ENCODE peak calls at places on chromosomes 6 and 20, in eight cellular contexts. P is fibroblast of lung; E is B cell; C is epithelial cell of esophagus; B is lung microvascular endothelial cell; K is effector CD4-positive, alpha-beta T cell; Q is choroid plexus epithelial cell; S is stimulated activated CD4-positive, alpha-beta T cell treated with anti-CD3 and anti-CD28 coated beads, TNF-alpha, amount 100 ng/mL, for 4 hours. F is an unnamed sample.

GRCh38 chr20:16475225-16475624 is 98.0 kb downstream of the KIF16B start:
- DNase-seq in P (peak), E (no peak), C (no peak), B (no peak), K (no peak), Q (peak), S (no peak), F (no peak)

GRCh38 chr20:3275966-3276365 is 37.0 kb upstream of the SLC4A11 start:
- DNase-seq in P (no peak), E (no peak), C (no peak), B (no peak), K (no peak), Q (peak), S (no peak), F (no peak)

GRCh38 chr20:24736131-24736843 is 212.8 kb upstream of the CST7 start:
- DNase-seq in P (peak), E (no peak), C (no peak), B (no peak), K (no peak), Q (no peak), S (no peak), F (no peak)

GRCh38 chr20:25586877-25587276 is 1.5 kb upstream of the NINL start:
- DNase-seq in P (peak), E (no peak), C (peak), B (no peak), K (no peak), Q (no peak), S (no peak), F (no peak)

GRCh38 chr6:111357680-111358079 is 125.3 kb downstream of the REV3L start:
- DNase-seq in P (peak), E (no peak), C (no peak), B (no peak), K (no peak), Q (peak), S (no peak), F (no peak)

GRCh38 chr20:33551778-33552177 is 61.9 kb downstream of the CBFA2T2 start:
- DNase-seq in P (peak), E (no peak), C (no peak), B (no peak), K (no peak), Q (peak), S (no peak), F (no peak)

GRCh38 chr6:144581807-144582537 is 296.8 kb downstream of the UTRN start:
- DNase-seq in P (peak), E (no peak), C (peak), B (peak), K (no peak), Q (peak), S (no peak), F (peak)

GRCh38 chr6:87820343-87820984 is 118.4 kb upstream of the AKIRIN2 start:
- DNase-seq in P (no peak), E (no peak), C (no peak), B (no peak), K (no peak), Q (no peak), S (no peak), F (no peak)

GRCh38 chr6:113813207-113813606 is 43.9 kb upstream of the MARCKS start:
- DNase-seq in P (peak), E (no peak), C (no peak), B (no peak), K (no peak), Q (peak), S (no peak), F (peak)

GRCh38 chr6:108735310-108735990 is 112.8 kb upstream of the ARMC2 start:
- DNase-seq in P (no peak), E (no peak), C (peak), B (no peak), K (no peak), Q (no peak), S (no peak), F (peak)

GRCh38 chr6:40719671-40720374 is 132.7 kb upstream of the LRFN2 start:
- DNase-seq in P (peak), E (peak), C (no peak), B (no peak), K (no peak), Q (peak), S (no peak), F (no peak)

GRCh38 chr20:51386586-51386985 is 155.9 kb downstream of the NFATC2 start:
- DNase-seq in P (no peak), E (no peak), C (no peak), B (no peak), K (no peak), Q (no peak), S (no peak), F (no peak)

GRCh38 chr6:87151786-87152527 is 3.4 kb upstream of the ZNF292 start:
- DNase-seq in P (peak), E (peak), C (peak), B (peak), K (peak), Q (peak), S (peak), F (no peak)

GRCh38 chr20:35257175-35257909 is 20.6 kb downstream of the MMP24OS start:
- DNase-seq in P (peak), E (no peak), C (no peak), B (peak), K (no peak), Q (no peak), S (no peak), F (no peak)

GRCh38 chr6:112035446-112035845 is 18.5 kb upstream of the CCN6 start:
- DNase-seq in P (no peak), E (no peak), C (no peak), B (no peak), K (no peak), Q (peak), S (no peak), F (no peak)

GRCh38 chr6:108170607-108171290 is 4.9 kb downstream of the NR2E1 start:
- DNase-seq in P (no peak), E (peak), C (no peak), B (no peak), K (no peak), Q (no peak), S (no peak), F (no peak)

GRCh38 chr20:5156670-5157448 is 30.1 kb downstream of the CDS2 start:
- DNase-seq in P (peak), E (no peak), C (no peak), B (peak), K (no peak), Q (peak), S (no peak), F (no peak)

GRCh38 chr6:14598017-14598864 is 480.7 kb downstream of the CD83 start:
- DNase-seq in P (no peak), E (no peak), C (peak), B (no peak), K (no peak), Q (no peak), S (no peak), F (no peak)

GRCh38 chr6:136761227-136761922 is 30.9 kb downstream of the MAP3K5 start:
- DNase-seq in P (peak), E (no peak), C (no peak), B (peak), K (no peak), Q (peak), S (no peak), F (peak)

GRCh38 chr20:62339647-62340062 is 27.5 kb downstream of the LAMA5 start:
- DNase-seq in P (no peak), E (peak), C (no peak), B (no peak), K (no peak), Q (no peak), S (no peak), F (no peak)

GRCh38 chr6:12605888-12606345 is 110.7 kb upstream of the PHACTR1 start:
- DNase-seq in P (peak), E (peak), C (peak), B (peak), K (no peak), Q (peak), S (no peak), F (peak)

GRCh38 chr20:39897781-39898466 is 791.1 kb downstream of the MAFB start:
- DNase-seq in P (peak), E (no peak), C (peak), B (no peak), K (no peak), Q (peak), S (no peak), F (no peak)

GRCh38 chr6:30741789-30742315 is 635 bp downstream of the FLOT1 start:
- DNase-seq in P (no peak), E (no peak), C (no peak), B (no peak), K (no peak), Q (no peak), S (peak), F (peak)